ENCODE peak calls at places on chromosomes 7 and 10, in five cellular contexts. V is GM10248; W is GM12865; U is adrenal gland; Z is CD4-positive, alpha-beta T cell. P is an unnamed sample.

GRCh38 chr10:58638406-58638805 is 125.7 kb downstream of the BICC1 start:
- DNase-seq in V (no peak), Z (no peak), W (no peak), U (no peak), P (no peak)

GRCh38 chr10:48306870-48307531 is 524 bp downstream of the MAPK8 start:
- DNase-seq in W (peak; percentile 57), V (peak; percentile 55), U (peak; percentile 73), Z (peak; percentile 63), P (peak; percentile 75)

GRCh38 chr7:1868400-1869165 is 198.5 kb downstream of the ELFN1 start:
- DNase-seq in U (no peak), Z (no peak), V (no peak), W (no peak), P (no peak)

GRCh38 chr10:103859161-103860141 is 4.1 kb upstream of the SH3PXD2A start:
- DNase-seq in U (peak; percentile 66), Z (peak; percentile 51), V (peak; percentile 60), W (peak; percentile 65), P (peak; percentile 74)

GRCh38 chr10:113648478-113648877 is 15.4 kb downstream of the NRAP start:
- DNase-seq in U (no peak), Z (no peak), V (no peak), W (no peak), P (no peak)

GRCh38 chr7:74479961-74480829 is 26.5 kb downstream of the GTF2IRD1 start:
- DNase-seq in V (peak; percentile 56), Z (no peak), U (peak; percentile 92), W (no peak), P (peak; percentile 54)

GRCh38 chr10:118818621-118819221 is 64.0 kb upstream of the CACUL1 start:
- DNase-seq in W (no peak), V (no peak), U (peak; percentile 63), Z (no peak), P (no peak)

GRCh38 chr7:41709621-41710020 is 6.7 kb upstream of the INHBA start:
- DNase-seq in V (no peak), Z (no peak), U (no peak), W (no peak), P (no peak)

GRCh38 chr7:28104811-28105210 is 75.8 kb downstream of the JAZF1 start:
- DNase-seq in Z (no peak), V (no peak), W (no peak), U (no peak), P (no peak)

GRCh38 chr10:132172091-132173066 is 14.4 kb upstream of the DPYSL4 start:
- DNase-seq in Z (no peak), W (no peak), U (no peak), V (no peak), P (no peak)

GRCh38 chr10:66748217-66748616 is 177.6 kb upstream of the LRRTM3 start:
- DNase-seq in V (no peak), W (no peak), U (no peak), Z (no peak), P (no peak)

GRCh38 chr10:111392910-111393309 is 316.1 kb downstream of the ADRA2A start:
- DNase-seq in U (no peak), V (no peak), Z (no peak), W (no peak), P (no peak)

GRCh38 chr7:111842489-111842888 is 280.2 kb upstream of the IMMP2L start:
- DNase-seq in U (no peak), Z (no peak), V (no peak), W (peak; percentile 3), P (no peak)

GRCh38 chr7:121609208-121609607 is 213.1 kb upstream of the FAM3C start:
- DNase-seq in V (no peak), Z (no peak), W (no peak), U (no peak), P (no peak)

GRCh38 chr7:142542938-142543337 is 206.3 kb upstream of the PRSS1 start:
- DNase-seq in V (no peak), W (no peak), Z (no peak), U (no peak), P (no peak)

GRCh38 chr10:48525113-48525512 is 79.8 kb downstream of the ARHGAP22 start:
- DNase-seq in U (no peak), Z (no peak), W (no peak), V (no peak), P (no peak)

GRCh38 chr7:110889363-110889762 is 201.6 kb upstream of the LRRN3 start:
- DNase-seq in W (no peak), Z (no peak), U (no peak), V (no peak), P (no peak)

GRCh38 chr7:106069471-106070200 is 42.5 kb downstream of the SYPL1 start:
- DNase-seq in V (no peak), U (no peak), W (peak; percentile 61), Z (no peak), P (no peak)

GRCh38 chr7:24769863-24770262 is 12.6 kb upstream of the GSDME start:
- DNase-seq in W (no peak), U (no peak), V (no peak), Z (no peak), P (no peak)

GRCh38 chr10:106609466-106609865 is 555.0 kb downstream of the SORCS1 start:
- DNase-seq in U (no peak), Z (no peak), V (no peak), W (no peak), P (no peak)

GRCh38 chr7:31814187-31814586 is 127.2 kb downstream of the PPP1R17 start:
- DNase-seq in V (no peak), W (peak; percentile 9), Z (no peak), U (no peak), P (no peak)

GRCh38 chr10:80133221-80133620 is 691 bp downstream of the PLAC9 start:
- DNase-seq in Z (no peak), W (no peak), U (no peak), V (no peak), P (no peak)

GRCh38 chr10:88110355-88110754 is 246.9 kb downstream of the PTEN start:
- DNase-seq in W (peak; percentile 63), V (no peak), Z (no peak), U (no peak), P (no peak)

GRCh38 chr7:18855796-18856195 is 261.6 kb downstream of the TWIST1 start:
- DNase-seq in Z (no peak), V (no peak), W (no peak), U (no peak), P (no peak)

GRCh38 chr10:97099868-97100267 is 85.9 kb downstream of the SLIT1 start:
- DNase-seq in V (no peak), Z (no peak), U (no peak), W (no peak), P (no peak)

GRCh38 chr10:97102441-97102840 is 83.3 kb downstream of the SLIT1 start:
- DNase-seq in U (no peak), Z (no peak), W (no peak), V (no peak), P (no peak)

GRCh38 chr10:97099089-97099488 is 86.7 kb downstream of the SLIT1 start:
- DNase-seq in Z (no peak), V (no peak), W (no peak), U (no peak), P (no peak)

GRCh38 chr10:97100657-97101056 is 85.1 kb downstream of the SLIT1 start:
- DNase-seq in W (no peak), Z (no peak), V (no peak), U (no peak), P (no peak)

GRCh38 chr10:97101166-97101940 is 84.4 kb downstream of the SLIT1 start:
- DNase-seq in W (peak; percentile 3), V (no peak), U (no peak), Z (no peak), P (no peak)
- TF ChIP-seq CTCF in W (no peak), V (no peak), U (no peak), Z (no peak), P (no peak)

DNA sequence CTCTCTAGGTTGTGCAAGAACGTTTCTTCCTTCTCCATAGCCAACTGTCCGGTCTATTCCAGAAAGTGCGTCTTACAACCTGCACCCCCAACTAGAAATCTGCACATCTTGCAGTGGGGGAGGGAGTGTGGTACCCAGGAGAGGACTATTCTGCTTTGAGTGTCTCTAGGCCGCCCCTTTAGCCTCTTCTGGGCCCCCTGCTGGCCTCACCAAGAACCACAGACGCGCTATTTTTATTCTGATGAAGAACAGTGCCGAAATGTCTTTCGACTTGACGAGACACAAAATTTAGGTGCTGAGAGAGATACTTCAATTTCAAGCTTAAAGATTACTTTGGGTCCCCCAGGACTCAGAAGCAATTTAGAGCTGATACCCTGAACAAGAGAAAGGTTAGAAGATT is 1.0 kb downstream of the CNPY1 start:
- DNase-seq in Z (no peak), W (no peak), V (no peak), U (no peak), P (no peak)
- TF ChIP-seq CTCF in Z (no peak), W (no peak), V (no peak), U (no peak), P (peak; percentile 26)

DNA sequence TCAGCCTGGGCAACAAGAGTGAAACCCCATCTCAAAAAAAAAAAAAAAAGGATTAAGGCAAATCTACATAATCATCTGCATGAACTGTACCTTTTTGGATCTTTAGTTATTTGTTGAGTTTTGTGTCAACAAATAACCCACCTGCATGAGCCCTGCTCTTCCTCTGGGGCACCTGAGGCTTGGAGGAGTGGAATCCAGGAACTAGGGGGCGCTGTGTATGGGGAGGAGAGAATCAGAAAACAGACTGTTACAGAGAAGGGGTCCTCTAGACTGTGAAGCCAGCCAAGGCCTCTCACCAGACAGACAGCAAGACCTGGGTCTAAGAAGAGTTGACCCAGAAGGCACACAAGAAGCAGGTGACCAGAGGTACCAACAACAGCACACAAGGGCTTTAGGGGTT is 682.8 kb upstream of the NRP1 start:
- DNase-seq in Z (no peak), W (no peak), V (no peak), U (no peak), P (no peak)
- TF ChIP-seq CTCF in Z (no peak), W (no peak), V (no peak), U (no peak), P (no peak)

GRCh38 chr7:4849390-4849789 is 12.4 kb downstream of the PAPOLB start:
- DNase-seq in U (no peak), Z (no peak), W (peak; percentile 42), V (no peak), P (peak; percentile 58)
- TF ChIP-seq CTCF in U (peak; percentile 29), Z (peak; percentile 27), W (peak; percentile 37), V (peak; percentile 29), P (peak; percentile 38)

DNA sequence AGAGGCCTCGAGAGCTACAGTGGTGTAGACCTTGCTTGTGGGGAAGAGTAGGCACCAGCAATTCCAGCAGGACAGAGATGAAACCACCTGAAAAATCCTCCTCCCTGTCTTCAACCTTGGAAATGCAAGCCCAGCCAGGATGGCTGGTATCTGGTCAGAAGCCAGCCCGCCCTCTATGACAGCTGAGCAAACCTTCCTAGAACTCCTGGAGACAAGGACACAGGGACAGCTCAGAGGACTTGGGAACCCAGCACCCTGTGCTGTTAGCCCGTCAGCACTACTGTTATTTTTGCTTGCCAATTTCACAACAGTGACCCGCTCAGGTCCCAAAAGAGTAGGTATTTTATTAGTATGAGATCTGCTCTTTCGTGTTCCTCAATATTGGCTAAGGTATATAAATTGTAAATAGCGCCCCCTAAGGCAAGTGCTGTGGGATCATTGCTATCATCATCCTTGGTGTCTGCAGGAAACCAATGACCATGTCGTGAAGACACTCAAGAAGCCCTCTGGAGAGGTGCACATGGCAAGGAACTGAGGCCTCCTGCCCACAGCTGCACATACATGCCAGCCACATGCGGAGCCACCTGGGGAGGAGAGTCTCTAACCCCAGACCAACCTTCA is 156.5 kb upstream of the CHST15 start:
- DNase-seq in U (peak; percentile 9), W (peak; percentile 32), V (no peak), Z (no peak), P (no peak)
- TF ChIP-seq CTCF in U (peak; percentile 15), W (peak; percentile 25), V (no peak), Z (no peak), P (peak; percentile 29)

GRCh38 chr10:110311357-110311949 is 6.7 kb upstream of the SMNDC1 start:
- DNase-seq in V (peak; percentile 41), W (peak; percentile 69), U (peak; percentile 49), Z (peak; percentile 16), P (peak; percentile 44)
- TF ChIP-seq CTCF in V (peak; percentile 60), W (peak; percentile 66), U (peak; percentile 68), Z (peak; percentile 67), P (peak; percentile 69)